ENCODE peak calls at places on chromosomes 7 and 10, in five cellular contexts. P is thyroid gland; J is H1; M is CD8-positive, alpha-beta T cell; W is body of pancreas. I is an unnamed sample.

GRCh38 chr7:106773228-106773627 is 91.9 kb upstream of the PIK3CG start:
- DNase-seq in P (peak), M (no peak), J (no peak), W (no peak), I (no peak)

GRCh38 chr7:149670288-149670687 is 103.1 kb downstream of the ZNF467 start:
- DNase-seq in M (no peak), J (no peak), W (peak), P (peak), I (no peak)

GRCh38 chr7:98922392-98923107 is 44.2 kb downstream of the TRRAP start:
- DNase-seq in M (no peak), W (peak), P (no peak), J (no peak), I (no peak)

GRCh38 chr10:84076540-84077195 is 62.6 kb upstream of the GHITM start:
- DNase-seq in J (no peak), W (no peak), P (no peak), M (no peak), I (no peak)

GRCh38 chr10:22301193-22301592 is 15.0 kb upstream of the COMMD3 start:
- DNase-seq in W (no peak), M (no peak), J (no peak), P (no peak), I (no peak)

GRCh38 chr7:11228515-11228914 is 254.8 kb downstream of the PHF14 start:
- DNase-seq in M (no peak), J (no peak), P (peak), W (peak), I (no peak)

GRCh38 chr10:1610986-1611770 is 126.1 kb downstream of the ADARB2 start:
- DNase-seq in M (no peak), J (no peak), W (no peak), P (no peak), I (no peak)

GRCh38 chr10:45058992-45059561 is 58.4 kb downstream of the ZNF22 start:
- DNase-seq in W (no peak), M (no peak), P (no peak), J (no peak), I (no peak)

GRCh38 chr10:93080350-93081046 is 6.8 kb downstream of the CYP26A1 start:
- DNase-seq in W (peak), M (no peak), J (no peak), P (peak), I (no peak)

GRCh38 chr10:26029858-26030257 is 95.8 kb downstream of the MYO3A start:
- DNase-seq in W (no peak), M (no peak), P (no peak), J (no peak), I (no peak)

GRCh38 chr7:78510580-78511188 is 712.1 kb downstream of the PHTF2 start:
- DNase-seq in J (peak), M (no peak), W (peak), P (peak), I (no peak)

GRCh38 chr10:11104772-11105675 is 87.4 kb downstream of the CELF2 start:
- DNase-seq in W (no peak), J (no peak), P (no peak), M (no peak), I (no peak)

GRCh38 chr7:157096286-157097055 is 42.3 kb upstream of the UBE3C start:
- DNase-seq in W (no peak), M (no peak), J (no peak), P (no peak), I (no peak)

GRCh38 chr7:117169907-117170306 is 153.0 kb downstream of the WNT2 start:
- DNase-seq in P (peak), M (no peak), W (peak), J (no peak), I (no peak)

GRCh38 chr10:27695704-27696103 is 49.9 kb downstream of the MKX start:
- DNase-seq in W (no peak), M (no peak), P (no peak), J (no peak), I (no peak)

GRCh38 chr7:70834424-70834823 is 297.5 kb upstream of the GALNT17 start:
- DNase-seq in W (no peak), M (no peak), P (no peak), J (no peak), I (no peak)

GRCh38 chr7:30136339-30136738 is 1.6 kb downstream of the MTURN start:
- DNase-seq in W (no peak), P (peak), J (no peak), M (no peak), I (no peak)

GRCh38 chr10:47178537-47179290 is 121.3 kb upstream of the GDF10 start:
- DNase-seq in W (no peak), M (no peak), J (no peak), P (no peak), I (no peak)

DNA sequence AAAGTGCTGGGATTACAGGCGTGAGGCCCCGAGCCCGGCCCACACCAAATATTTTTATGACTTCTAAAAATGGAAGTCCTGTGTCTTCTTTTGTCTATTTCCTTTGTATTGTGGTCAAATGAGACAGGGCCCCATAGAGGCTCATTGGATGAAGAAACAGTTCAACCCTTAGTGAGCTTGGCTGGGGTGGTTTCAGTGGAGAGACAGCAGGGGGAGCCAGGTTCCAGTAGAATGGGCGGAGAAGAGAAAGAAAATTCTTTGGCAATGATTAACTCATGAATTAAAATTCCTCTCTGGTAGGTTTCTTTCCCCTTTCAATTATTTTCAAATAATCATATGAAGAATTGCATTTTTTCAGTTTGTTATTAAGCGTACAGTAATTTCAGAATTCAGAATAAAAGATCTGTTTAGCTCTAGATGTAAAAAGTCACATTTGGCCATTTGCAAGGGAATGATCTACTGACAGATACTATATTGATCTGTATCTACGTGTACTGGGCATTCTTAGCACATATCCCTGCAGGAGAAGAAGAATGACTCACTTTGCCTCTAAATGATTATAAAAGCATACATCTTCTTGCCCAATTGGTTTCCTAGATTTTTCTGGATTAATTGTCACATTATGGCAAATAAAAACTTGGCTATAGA is 43.2 kb downstream of the PNLIPRP3 start:
- DNase-seq in W (peak), P (no peak), M (no peak), J (peak), I (no peak)
- TF ChIP-seq CTCF in W (peak), P (no peak), M (no peak), J (peak), I (peak)

DNA sequence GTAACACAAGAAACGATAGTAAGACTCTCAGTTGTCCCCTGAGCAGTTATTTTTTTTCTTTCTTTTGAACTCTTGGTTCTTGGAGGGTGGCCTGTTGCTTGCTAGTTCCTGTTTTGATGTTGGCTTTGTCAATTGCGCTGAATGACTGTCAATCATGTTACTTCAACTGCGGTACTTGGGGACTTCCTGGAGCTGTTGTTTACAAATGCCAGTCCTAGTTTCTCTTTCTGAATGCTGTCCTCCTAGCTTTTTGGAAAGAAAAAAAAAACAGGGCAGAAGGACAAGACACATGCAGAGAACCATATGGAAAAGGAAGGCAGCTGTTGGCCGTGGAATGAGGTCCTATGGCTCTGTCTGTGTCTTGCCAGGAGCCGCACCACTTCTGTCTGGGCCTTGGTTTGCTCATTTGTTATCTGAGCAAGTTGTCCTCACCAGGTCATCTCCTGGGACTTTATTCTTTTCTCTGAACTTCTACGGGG is 7.0 kb upstream of the PDCD4 start:
- DNase-seq in J (no peak), P (no peak), M (no peak), W (peak), I (peak)
- H3K4me3 ChIP-seq in J (no peak), P (no peak), M (peak), W (no peak), I (peak)

GRCh38 chr7:41046778-41047177 is 656.1 kb downstream of the INHBA start:
- DNase-seq in W (no peak), J (no peak), P (no peak), M (no peak), I (no peak)

GRCh38 chr7:41046221-41046761 is 656.6 kb downstream of the INHBA start:
- DNase-seq in W (no peak), M (no peak), J (no peak), P (no peak), I (no peak)

GRCh38 chr7:41048771-41049170 is 654.1 kb downstream of the INHBA start:
- DNase-seq in M (no peak), W (no peak), P (no peak), J (no peak), I (no peak)

GRCh38 chr7:41047192-41047591 is 655.7 kb downstream of the INHBA start:
- DNase-seq in W (no peak), J (no peak), P (no peak), M (no peak), I (no peak)

GRCh38 chr7:41047789-41048191 is 655.1 kb downstream of the INHBA start:
- DNase-seq in J (no peak), W (peak), P (no peak), M (no peak), I (no peak)
- TF ChIP-seq CTCF in J (no peak), W (no peak), P (no peak), M (no peak), I (no peak)

GRCh38 chr10:77383861-77384553 is 253.6 kb downstream of the KCNMA1 start:
- DNase-seq in W (no peak), P (no peak), M (no peak), J (no peak), I (no peak)
- H3K4me3 ChIP-seq in W (no peak), P (no peak), M (no peak), J (no peak), I (no peak)

DNA sequence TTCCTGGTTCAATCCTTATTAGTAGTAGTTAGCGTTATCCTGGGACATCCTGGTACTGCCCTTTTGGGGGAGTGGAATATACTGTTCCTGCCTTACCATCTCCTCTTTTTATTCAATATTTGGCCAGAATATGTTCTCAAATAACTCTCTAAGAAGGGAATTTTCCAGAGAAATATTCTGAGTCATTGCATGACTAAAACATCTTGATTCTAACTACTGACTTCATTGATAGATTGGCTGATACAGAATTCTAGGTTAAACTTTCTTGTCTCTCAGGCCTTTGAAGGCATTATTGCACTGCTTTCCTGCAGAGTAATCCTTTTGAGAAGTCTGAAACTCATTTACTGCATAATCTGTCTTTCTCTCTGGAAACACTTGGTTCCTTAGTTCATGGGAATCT is 275.5 kb upstream of the DGKB start:
- DNase-seq in J (no peak), M (no peak), W (no peak), P (no peak), I (no peak)
- TF ChIP-seq CTCF in J (no peak), M (no peak), W (no peak), P (no peak), I (no peak)

GRCh38 chr7:22854158-22855048 is 31.8 kb upstream of the TOMM7 start:
- DNase-seq in P (peak), W (peak), M (no peak), J (peak), I (peak)

GRCh38 chr7:22855049-22855392 is 32.4 kb upstream of the TOMM7 start:
- DNase-seq in J (no peak), W (no peak), P (no peak), M (no peak), I (no peak)

GRCh38 chr7:22858640-22859561 is 36.3 kb upstream of the TOMM7 start:
- DNase-seq in W (peak), P (no peak), J (no peak), M (no peak), I (no peak)

GRCh38 chr7:22858274-22858639 is 35.6 kb upstream of the TOMM7 start:
- DNase-seq in W (no peak), M (no peak), P (no peak), J (no peak), I (no peak)

DNA sequence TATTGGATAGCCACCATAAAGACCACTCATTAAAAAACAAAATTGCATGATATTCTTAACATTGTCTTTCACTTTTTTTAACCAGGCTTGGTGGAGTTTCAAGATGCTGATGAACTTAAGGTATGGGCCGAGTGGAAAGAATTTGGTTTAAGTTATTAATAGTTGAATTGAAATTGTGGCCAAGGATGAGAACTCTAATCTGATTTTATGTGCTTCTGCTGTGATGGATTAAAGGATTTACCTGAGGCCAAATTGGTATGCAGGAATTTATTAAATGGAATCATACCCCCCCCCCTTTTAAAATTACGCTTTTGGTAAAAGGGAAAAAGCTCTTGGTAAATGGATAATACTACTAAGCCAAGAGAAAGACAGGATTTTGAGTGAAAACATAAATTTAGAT is 33.8 kb upstream of the TOMM7 start:
- DNase-seq in P (no peak), M (no peak), J (no peak), W (no peak), I (no peak)
- H3K4me3 ChIP-seq in P (no peak), M (no peak), J (no peak), W (no peak), I (peak)

GRCh38 chr7:46315891-46316290 is 394.8 kb upstream of the IGFBP3 start:
- DNase-seq in M (no peak), W (no peak), J (no peak), P (no peak), I (no peak)
- TF ChIP-seq CTCF in M (no peak), W (no peak), J (no peak), P (no peak), I (no peak)

DNA sequence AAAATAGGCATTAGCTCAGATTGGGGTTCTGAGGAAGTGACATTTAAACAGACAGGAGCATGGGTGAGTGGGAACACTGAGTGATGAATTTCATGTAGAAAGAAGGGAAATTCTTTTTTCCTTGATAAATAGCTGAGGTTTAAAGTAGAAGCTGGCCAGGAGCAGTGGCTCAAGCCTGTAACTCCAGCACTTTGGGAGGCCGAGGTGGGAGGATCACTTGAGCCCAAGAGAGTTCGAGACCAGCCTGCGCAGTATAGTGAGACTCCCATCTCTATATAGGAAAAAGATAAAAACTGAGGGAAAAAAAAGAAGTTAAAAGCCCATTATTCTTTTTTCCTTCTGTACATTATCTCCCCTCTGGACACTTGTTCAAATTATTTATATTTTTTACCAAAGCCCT is 9.1 kb downstream of the HNRNPF start:
- DNase-seq in W (no peak), P (no peak), J (no peak), M (no peak), I (no peak)
- H3K4me3 ChIP-seq in W (no peak), P (no peak), J (no peak), M (no peak), I (no peak)

GRCh38 chr7:104093127-104093526 is 103.7 kb upstream of the RELN start:
- DNase-seq in M (no peak), J (no peak), P (no peak), W (no peak), I (no peak)

GRCh38 chr7:104098890-104099289 is 108.9 kb downstream of the ORC5 start:
- DNase-seq in M (no peak), W (no peak), J (no peak), P (no peak), I (no peak)

DNA sequence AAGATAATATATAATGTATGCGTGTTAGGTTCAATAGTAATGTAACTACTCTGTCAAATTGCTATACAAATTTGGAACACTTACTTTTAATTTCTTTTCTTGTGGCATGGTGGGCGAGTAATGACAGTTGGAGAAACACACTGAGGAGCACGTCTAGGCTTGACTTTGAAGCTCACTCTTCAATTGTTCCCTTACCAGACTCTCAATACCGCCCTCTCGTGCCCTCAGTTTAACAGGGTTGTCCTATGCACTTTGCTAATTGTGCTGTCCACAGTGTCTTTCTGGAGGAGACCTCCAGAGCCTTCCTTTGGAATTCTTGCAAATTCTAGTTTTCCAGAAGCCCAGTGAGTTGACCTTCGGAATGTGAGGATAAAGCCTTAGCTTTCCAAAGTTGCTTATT is 107.2 kb upstream of the RELN start:
- DNase-seq in W (peak), M (no peak), P (no peak), J (no peak), I (no peak)
- TF ChIP-seq CTCF in W (no peak), M (no peak), P (no peak), J (peak), I (no peak)